ENCODE peak calls at places on chromosomes 3 and 15, in six cellular contexts. R, L, H, B, X and W are unnamed samples.

GRCh38 chr15:96020133-96020532 is 310.4 kb upstream of the NR2F2 start:
- DNase-seq in R (no peak), L (no peak), H (no peak), B (no peak), X (no peak), W (no peak)

GRCh38 chr3:48440590-48440958 is 517 bp downstream of the TMA7 start:
- DNase-seq in R (no peak), L (no peak), H (no peak), B (no peak), X (peak), W (no peak)

GRCh38 chr3:72606005-72606800 is 242.0 kb downstream of the SHQ1 start:
- DNase-seq in R (no peak), L (no peak), H (no peak), B (no peak), X (no peak), W (no peak)

GRCh38 chr3:155634121-155634719 is 110.7 kb downstream of the PLCH1 start:
- DNase-seq in R (no peak), L (no peak), H (no peak), B (no peak), X (no peak), W (no peak)

GRCh38 chr15:77295446-77295845 is 124.5 kb downstream of the PEAK1 start:
- DNase-seq in R (no peak), L (no peak), H (no peak), B (peak), X (no peak), W (no peak)

GRCh38 chr3:72133329-72134011 is 348.5 kb upstream of the PROK2 start:
- DNase-seq in R (no peak), L (no peak), H (no peak), B (no peak), X (no peak), W (no peak)

GRCh38 chr3:157156844-157157635 is 2.9 kb downstream of the CCNL1 start:
- DNase-seq in R (no peak), L (no peak), H (no peak), B (no peak), X (no peak), W (no peak)

GRCh38 chr3:37729119-37729518 is 132.6 kb upstream of the CTDSPL start:
- DNase-seq in R (no peak), L (no peak), H (no peak), B (peak), X (no peak), W (no peak)

GRCh38 chr3:168678730-168679129 is 583.0 kb upstream of the GOLIM4 start:
- DNase-seq in R (no peak), L (no peak), H (no peak), B (no peak), X (no peak), W (no peak)

GRCh38 chr3:13277860-13278531 is 142.1 kb downstream of the NUP210 start:
- DNase-seq in R (no peak), L (no peak), H (no peak), B (peak), X (no peak), W (no peak)

GRCh38 chr15:26561130-26561529 is 211.7 kb downstream of the GABRB3 start:
- DNase-seq in R (no peak), L (no peak), H (no peak), B (no peak), X (no peak), W (no peak)

GRCh38 chr3:112984485-112984884 is 6.3 kb upstream of the GTPBP8 start:
- DNase-seq in R (no peak), L (no peak), H (no peak), B (no peak), X (no peak), W (no peak)

GRCh38 chr3:12959838-12960378 is 113.3 kb downstream of the IQSEC1 start:
- DNase-seq in R (no peak), L (no peak), H (no peak), B (no peak), X (peak), W (no peak)

GRCh38 chr3:131216801-131217200 is 164.8 kb upstream of the NUDT16 start:
- DNase-seq in R (no peak), L (peak), H (no peak), B (peak), X (no peak), W (no peak)

GRCh38 chr15:57782731-57783130 is 76.2 kb downstream of the POLR2M start:
- DNase-seq in R (no peak), L (no peak), H (no peak), B (no peak), X (no peak), W (no peak)

GRCh38 chr3:100297784-100298183 is 36.8 kb upstream of the NIT2 start:
- DNase-seq in R (no peak), L (no peak), H (no peak), B (peak), X (no peak), W (no peak)

GRCh38 chr3:123272547-123272946 is 70.8 kb downstream of the SEC22A start:
- DNase-seq in R (no peak), L (no peak), H (no peak), B (peak), X (no peak), W (no peak)

GRCh38 chr15:59247364-59247763 is 40.7 kb downstream of the LDHAL6B start:
- DNase-seq in R (peak), L (peak), H (peak), B (peak), X (peak), W (no peak)

GRCh38 chr3:138941259-138941885 is 5.6 kb downstream of the FOXL2 start:
- DNase-seq in R (peak), L (peak), H (no peak), B (no peak), X (peak), W (no peak)

GRCh38 chr3:64289622-64290021 is 64.4 kb upstream of the PRICKLE2 start:
- DNase-seq in R (no peak), L (no peak), H (no peak), B (no peak), X (no peak), W (no peak)

GRCh38 chr3:47009225-47010049 is 30.0 kb downstream of the NBEAL2 start:
- DNase-seq in R (peak), L (no peak), H (no peak), B (peak), X (peak), W (peak)

GRCh38 chr3:188061133-188061532 is 92.8 kb upstream of the LPP start:
- DNase-seq in R (no peak), L (peak), H (no peak), B (peak), X (peak), W (no peak)

GRCh38 chr3:176512037-176512436 is 685.2 kb downstream of the TBL1XR1 start:
- DNase-seq in R (no peak), L (no peak), H (no peak), B (no peak), X (no peak), W (peak)

GRCh38 chr3:45477026-45477725 is 88.8 kb downstream of the LARS2 start:
- DNase-seq in R (no peak), L (no peak), H (no peak), B (no peak), X (no peak), W (no peak)

GRCh38 chr3:168801792-168802191 is 706.1 kb upstream of the GOLIM4 start:
- DNase-seq in R (no peak), L (peak), H (no peak), B (peak), X (no peak), W (no peak)

GRCh38 chr15:65361708-65362459 is 15.9 kb downstream of the IGDCC3 start:
- DNase-seq in R (no peak), L (no peak), H (no peak), B (no peak), X (no peak), W (no peak)

GRCh38 chr3:64290864-64291263 is 65.6 kb upstream of the PRICKLE2 start:
- DNase-seq in R (no peak), L (no peak), H (no peak), B (peak), X (no peak), W (no peak)

GRCh38 chr15:26974120-26974780 is 3.3 kb downstream of the GABRG3 start:
- DNase-seq in R (peak), L (no peak), H (no peak), B (no peak), X (peak), W (no peak)

GRCh38 chr15:91186892-91187644 is 87.0 kb downstream of the SV2B start:
- DNase-seq in R (peak), L (no peak), H (peak), B (peak), X (no peak), W (no peak)

GRCh38 chr15:34588046-34588674 is 4.7 kb upstream of the GOLGA8B start:
- DNase-seq in R (peak), L (no peak), H (peak), B (peak), X (peak), W (no peak)

GRCh38 chr15:61499371-61499770 is 270.3 kb upstream of the RORA start:
- DNase-seq in R (no peak), L (no peak), H (no peak), B (no peak), X (no peak), W (peak)

GRCh38 chr3:192212335-192212734 is 515.0 kb downstream of the FGF12 start:
- DNase-seq in R (no peak), L (no peak), H (no peak), B (no peak), X (peak), W (no peak)

GRCh38 chr15:48493084-48493762 is 152.3 kb downstream of the FBN1 start:
- DNase-seq in R (no peak), L (no peak), H (no peak), B (peak), X (no peak), W (no peak)
- H3K27ac ChIP-seq in R (no peak), L (no peak), H (no peak), B (no peak), X (no peak), W (peak)

GRCh38 chr3:124838963-124839362 is 48.2 kb downstream of the ITGB5 start:
- DNase-seq in R (no peak), L (no peak), H (no peak), B (no peak), X (no peak), W (no peak)

GRCh38 chr3:124837065-124837464 is 50.1 kb downstream of the ITGB5 start:
- DNase-seq in R (no peak), L (no peak), H (no peak), B (no peak), X (no peak), W (no peak)

GRCh38 chr3:124839896-124840295 is 47.3 kb downstream of the ITGB5 start:
- DNase-seq in R (no peak), L (no peak), H (no peak), B (no peak), X (no peak), W (no peak)

GRCh38 chr3:124836448-124836847 is 50.7 kb downstream of the ITGB5 start:
- DNase-seq in R (no peak), L (no peak), H (no peak), B (no peak), X (no peak), W (no peak)

DNA sequence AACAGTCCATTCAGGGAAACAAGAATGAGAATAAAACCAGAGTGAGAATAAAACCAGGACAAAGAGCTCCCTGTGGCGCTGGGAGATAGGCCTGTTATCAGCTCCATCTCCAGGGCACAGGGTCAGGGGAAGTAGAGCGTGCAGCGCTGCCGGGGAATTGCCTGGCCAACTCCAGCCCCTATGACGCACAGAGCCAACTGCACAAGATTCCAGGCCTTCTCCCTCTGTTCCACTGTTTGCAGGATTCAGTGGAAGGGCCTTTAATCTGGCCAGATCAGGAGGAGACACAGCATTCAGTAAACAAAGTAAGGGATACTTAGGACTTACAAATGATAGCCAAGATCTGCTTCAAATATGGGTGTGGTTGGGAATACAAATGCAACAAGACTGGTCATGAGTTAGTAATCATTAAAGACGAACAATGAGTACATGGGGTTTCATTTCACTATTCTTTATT is 49.4 kb downstream of the ITGB5 start:
- DNase-seq in R (no peak), L (peak), H (no peak), B (peak), X (no peak), W (no peak)
- H3K27ac ChIP-seq in R (no peak), L (peak), H (no peak), B (peak), X (no peak), W (peak)

GRCh38 chr15:51074926-51075325 is 19.8 kb downstream of the TNFAIP8L3 start:
- DNase-seq in R (no peak), L (no peak), H (no peak), B (no peak), X (no peak), W (no peak)
- H3K27ac ChIP-seq in R (no peak), L (no peak), H (no peak), B (no peak), X (no peak), W (peak)

GRCh38 chr3:41936384-41936783 is 25.5 kb downstream of the ULK4 start:
- DNase-seq in R (no peak), L (no peak), H (no peak), B (no peak), X (no peak), W (no peak)

GRCh38 chr3:41933154-41933676 is 28.7 kb downstream of the ULK4 start:
- DNase-seq in R (no peak), L (peak), H (no peak), B (peak), X (no peak), W (peak)

GRCh38 chr3:41932511-41932910 is 29.4 kb downstream of the ULK4 start:
- DNase-seq in R (no peak), L (peak), H (no peak), B (peak), X (no peak), W (peak)
- H3K27ac ChIP-seq in R (no peak), L (no peak), H (no peak), B (no peak), X (no peak), W (peak)

GRCh38 chr3:11555211-11555782 is 88.4 kb downstream of the VGLL4 start:
- DNase-seq in R (no peak), L (no peak), H (no peak), B (no peak), X (no peak), W (no peak)

GRCh38 chr3:11553436-11554235 is 90.1 kb downstream of the VGLL4 start:
- DNase-seq in R (no peak), L (no peak), H (no peak), B (no peak), X (no peak), W (no peak)

GRCh38 chr3:11554236-11554610 is 89.5 kb downstream of the VGLL4 start:
- DNase-seq in R (no peak), L (no peak), H (no peak), B (no peak), X (no peak), W (no peak)

GRCh38 chr3:11555823-11556222 is 87.9 kb downstream of the VGLL4 start:
- DNase-seq in R (no peak), L (no peak), H (no peak), B (no peak), X (no peak), W (no peak)

DNA sequence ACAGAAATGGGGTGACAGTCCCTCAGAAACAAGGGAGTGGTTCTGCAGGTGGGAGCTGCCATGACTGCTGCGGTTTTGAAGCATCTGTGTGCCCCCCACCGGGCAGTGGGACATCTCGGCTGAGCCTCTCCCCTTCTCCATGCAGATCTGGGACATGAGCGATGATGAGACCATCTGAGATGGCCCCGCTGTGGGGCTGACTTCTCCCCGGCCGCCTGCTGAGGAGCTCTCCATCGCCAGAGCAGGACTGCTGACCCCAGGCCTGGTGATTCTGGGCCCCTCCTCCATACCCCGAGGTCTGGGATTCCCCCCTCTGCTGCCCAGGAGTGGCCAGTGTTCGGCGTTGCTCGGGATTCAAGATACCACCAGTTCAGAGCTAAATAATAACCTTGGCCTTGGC is 89.0 kb downstream of the VGLL4 start:
- DNase-seq in R (no peak), L (no peak), H (no peak), B (no peak), X (no peak), W (no peak)
- H3K27ac ChIP-seq in R (no peak), L (no peak), H (no peak), B (no peak), X (no peak), W (peak)

GRCh38 chr15:74431645-74432044 is 2.1 kb downstream of the SEMA7A start:
- DNase-seq in R (no peak), L (no peak), H (no peak), B (no peak), X (no peak), W (no peak)

GRCh38 chr15:74432271-74432967 is 1.3 kb downstream of the SEMA7A start:
- DNase-seq in R (no peak), L (no peak), H (no peak), B (no peak), X (no peak), W (no peak)

GRCh38 chr15:74434260-74434915 is 630 bp upstream of the SEMA7A start:
- DNase-seq in R (no peak), L (no peak), H (no peak), B (no peak), X (no peak), W (no peak)

GRCh38 chr15:74432968-74433591 is 678 bp downstream of the SEMA7A start:
- DNase-seq in R (no peak), L (no peak), H (no peak), B (no peak), X (no peak), W (no peak)

GRCh38 chr15:74433592-74434259 is at the start of gene SEMA7A:
- DNase-seq in R (peak), L (peak), H (peak), B (peak), X (peak), W (peak)
- H3K27ac ChIP-seq in R (peak), L (no peak), H (no peak), B (peak), X (no peak), W (peak)

DNA sequence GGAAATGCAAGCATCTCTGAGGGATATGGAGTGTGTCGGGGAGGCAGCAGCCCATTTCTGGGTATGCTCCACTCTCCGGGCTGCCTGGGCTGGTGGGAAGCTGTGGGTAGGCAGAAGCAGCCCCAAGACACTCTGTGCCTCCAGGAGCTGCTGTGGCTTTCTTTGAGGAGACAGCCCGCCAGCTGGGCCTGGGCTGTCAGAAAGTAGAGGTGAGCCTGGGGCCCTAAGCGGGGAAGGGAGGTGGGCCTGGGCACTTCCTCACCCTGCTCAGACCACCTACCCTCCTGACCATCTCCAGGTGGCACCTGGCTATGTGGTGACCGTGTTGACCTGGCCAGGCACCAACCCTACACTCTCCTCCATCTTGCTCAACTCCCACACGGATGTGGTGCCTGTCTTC is 1.7 kb downstream of the ACY1 start:
- DNase-seq in R (no peak), L (no peak), H (no peak), B (no peak), X (no peak), W (no peak)
- H3K27ac ChIP-seq in R (no peak), L (no peak), H (no peak), B (no peak), X (no peak), W (no peak)

GRCh38 chr3:31810991-31811433 is 170.1 kb downstream of the OSBPL10 start:
- DNase-seq in R (no peak), L (no peak), H (no peak), B (no peak), X (no peak), W (no peak)

GRCh38 chr3:31815006-31815405 is 166.1 kb downstream of the OSBPL10 start:
- DNase-seq in R (no peak), L (no peak), H (no peak), B (no peak), X (no peak), W (no peak)

GRCh38 chr3:31813686-31814085 is 167.4 kb downstream of the OSBPL10 start:
- DNase-seq in R (no peak), L (no peak), H (no peak), B (peak), X (no peak), W (no peak)

GRCh38 chr3:31815631-31816440 is 165.2 kb downstream of the OSBPL10 start:
- DNase-seq in R (no peak), L (no peak), H (no peak), B (no peak), X (no peak), W (no peak)

DNA sequence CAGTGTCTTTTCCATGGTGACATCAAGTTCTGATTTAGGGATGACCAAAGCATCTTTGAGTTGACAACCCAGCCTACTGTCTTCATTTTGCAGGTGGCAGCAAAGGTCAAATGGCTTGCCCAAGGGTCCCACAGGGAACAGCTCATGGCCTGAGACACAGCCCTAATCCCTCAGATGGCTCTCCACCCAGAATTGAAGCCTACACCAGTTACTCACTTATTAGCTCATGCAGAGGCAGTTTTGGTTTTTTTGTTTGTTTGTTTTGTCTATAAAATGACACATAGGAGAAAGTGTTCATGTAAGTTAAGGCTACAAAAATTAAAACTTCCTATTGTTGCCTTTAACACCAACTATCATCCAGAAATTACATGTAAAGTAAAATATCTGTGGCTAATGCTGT is 167.9 kb downstream of the OSBPL10 start:
- DNase-seq in R (no peak), L (no peak), H (no peak), B (no peak), X (no peak), W (no peak)
- H3K27ac ChIP-seq in R (no peak), L (no peak), H (no peak), B (no peak), X (no peak), W (no peak)